ENCODE peak calls at places on chromosomes 2 and 18, in eight cellular contexts. N is activated CD8-positive, alpha-beta T cell treated with anti-CD3 and anti-CD28 coated beads for 36 hours; A is nephron progenitor cell; M is PC-9; B is HFFc6; I is glutamatergic neuron; Y is fibroblast of lung; P is B cell. E is an unnamed sample.

GRCh38 chr2:86499326-86499725 is 58.2 kb downstream of the KDM3A start:
- DNase-seq in Y (peak), A (no peak), N (no peak), P (no peak), M (no peak), I (no peak), B (no peak), E (no peak)

GRCh38 chr2:200765139-200765951 is 46.4 kb upstream of the BZW1 start:
- DNase-seq in P (no peak), A (no peak), M (peak), Y (peak), B (peak), N (peak), I (no peak), E (no peak)

GRCh38 chr18:65749881-65750280 is 931 bp upstream of the CDH7 start:
- DNase-seq in P (no peak), N (no peak), Y (no peak), B (no peak), A (peak), M (no peak), I (no peak), E (no peak)

GRCh38 chr2:146417942-146418341 is 1426.9 kb upstream of the ACVR2A start:
- DNase-seq in A (no peak), P (no peak), Y (no peak), I (no peak), B (no peak), N (no peak), M (no peak), E (no peak)

GRCh38 chr2:138329591-138329990 is 172.0 kb upstream of the SPOPL start:
- DNase-seq in P (no peak), N (no peak), B (no peak), M (no peak), Y (peak), I (no peak), A (no peak), E (no peak)

GRCh38 chr2:20225294-20226151 is 593 bp upstream of the SDC1 start:
- DNase-seq in P (no peak), A (no peak), N (peak), Y (peak), I (peak), M (peak), B (peak), E (peak)

GRCh38 chr2:101999122-101999789 is 7.5 kb downstream of the IL1R2 start:
- DNase-seq in Y (no peak), M (no peak), A (no peak), N (peak), B (no peak), I (no peak), P (no peak), E (no peak)

GRCh38 chr2:149782566-149782965 is 195.0 kb upstream of the MMADHC start:
- DNase-seq in A (no peak), N (no peak), M (no peak), Y (no peak), I (no peak), B (no peak), P (no peak), E (no peak)

GRCh38 chr2:128635361-128635900 is 316.8 kb upstream of the HS6ST1 start:
- DNase-seq in N (no peak), A (no peak), Y (no peak), B (no peak), M (no peak), P (no peak), I (peak), E (no peak)

GRCh38 chr2:43898134-43898957 is 59.6 kb downstream of the ABCG8 start:
- DNase-seq in M (no peak), Y (peak), N (no peak), B (no peak), P (no peak), I (peak), A (peak), E (no peak)
- TF ChIP-seq CTCF in M (no peak), Y (peak), N (no peak), B (peak), P (no peak), I (no peak), A (no peak), E (no peak)

GRCh38 chr2:176137883-176138282 is 8.4 kb downstream of the HOXD8 start:
- DNase-seq in I (no peak), M (no peak), A (no peak), P (no peak), N (no peak), Y (no peak), B (no peak), E (no peak)

GRCh38 chr2:176138526-176139169 is 9.1 kb downstream of the HOXD8 start:
- DNase-seq in M (no peak), B (no peak), A (no peak), Y (no peak), P (no peak), I (no peak), N (no peak), E (no peak)

GRCh38 chr2:176137249-176137573 is 7.7 kb downstream of the HOXD8 start:
- DNase-seq in A (no peak), M (no peak), N (no peak), B (no peak), P (no peak), I (no peak), Y (no peak), E (no peak)

GRCh38 chr2:176134978-176135575 is 5.6 kb downstream of the HOXD8 start:
- DNase-seq in I (no peak), M (no peak), Y (no peak), A (no peak), N (no peak), B (peak), P (no peak), E (no peak)

DNA sequence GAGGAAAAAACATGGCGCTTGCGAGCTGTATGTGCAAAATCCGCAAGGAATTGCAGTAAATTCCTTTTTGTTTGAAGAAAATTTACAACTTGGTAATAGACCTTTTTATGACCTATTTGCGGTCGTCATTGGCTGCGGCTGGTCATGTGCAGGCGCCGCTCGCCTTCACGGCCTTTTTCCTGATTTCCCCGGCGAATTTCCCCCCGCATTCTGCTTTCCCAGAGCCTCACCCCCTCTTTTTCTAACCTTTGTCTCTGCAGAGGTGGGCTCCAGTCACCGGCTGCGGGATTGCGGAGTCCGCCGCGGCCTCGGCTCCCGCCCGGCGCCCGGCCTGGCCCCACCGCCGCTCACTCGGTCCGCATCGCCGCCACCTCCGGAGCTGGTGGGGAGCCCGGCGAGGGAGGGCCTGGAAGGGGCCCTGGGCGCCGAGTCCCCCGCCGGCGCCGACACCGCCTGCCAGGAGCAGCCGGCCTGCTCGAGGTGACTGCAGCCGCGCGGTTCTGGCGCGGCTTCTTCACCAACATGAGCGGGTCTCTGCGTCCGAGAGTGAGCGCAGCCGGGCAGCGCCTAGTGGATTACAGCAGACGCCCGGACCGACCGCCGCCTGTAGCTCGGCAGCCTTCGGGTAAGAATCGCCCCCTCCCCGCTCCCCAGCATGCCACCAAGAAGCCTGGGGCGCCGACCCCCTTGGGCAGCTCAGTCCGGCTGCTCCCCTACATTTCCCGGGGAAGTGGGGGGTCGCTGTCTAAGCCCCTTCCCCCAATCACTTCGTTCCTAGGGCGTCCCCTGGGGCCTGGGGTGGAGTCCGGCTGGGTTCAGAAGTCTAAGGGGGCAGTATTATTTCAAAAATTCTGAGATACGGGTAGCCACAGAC is 7.1 kb downstream of the HOXD8 start:
- DNase-seq in B (no peak), A (peak), P (no peak), I (peak), M (no peak), N (no peak), Y (no peak), E (no peak)
- TF ChIP-seq CTCF in B (no peak), A (no peak), P (no peak), I (no peak), M (no peak), N (no peak), Y (no peak), E (no peak)

GRCh38 chr2:224286923-224287322 is 115.0 kb downstream of the FAM124B start:
- DNase-seq in P (no peak), N (no peak), Y (no peak), A (no peak), I (no peak), M (no peak), B (no peak), E (no peak)
- TF ChIP-seq CTCF in P (no peak), N (no peak), Y (no peak), A (no peak), I (peak), M (peak), B (peak), E (no peak)

GRCh38 chr18:58391932-58392331 is 237.0 kb downstream of the ALPK2 start:
- DNase-seq in B (no peak), I (no peak), A (no peak), M (no peak), N (no peak), P (no peak), Y (peak), E (no peak)
- TF ChIP-seq CTCF in B (no peak), I (no peak), A (peak), M (no peak), N (no peak), P (no peak), Y (no peak), E (no peak)

DNA sequence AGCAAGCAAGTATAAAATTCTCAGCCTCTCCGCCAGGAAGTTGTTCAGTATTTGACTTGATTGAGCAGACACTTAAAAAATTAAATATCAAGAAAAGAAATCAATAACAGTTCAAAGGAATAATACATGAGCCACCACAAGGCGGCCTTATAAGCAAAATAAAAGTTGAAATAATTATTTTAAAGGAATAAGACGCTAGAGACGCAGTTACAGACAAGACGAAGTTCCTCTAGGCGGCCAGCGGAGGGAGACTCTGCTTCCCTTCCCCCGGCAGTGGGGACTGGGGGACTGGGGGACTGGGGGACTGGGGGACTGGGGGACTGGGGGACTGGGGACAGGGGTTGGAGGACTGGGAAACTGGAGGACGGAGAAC is 524 bp downstream of the CCDC178 start:
- DNase-seq in B (no peak), I (peak), P (no peak), A (peak), Y (peak), N (peak), M (no peak), E (peak)
- TF ChIP-seq CTCF in B (no peak), I (no peak), P (no peak), A (peak), Y (peak), N (no peak), M (no peak), E (peak)

E was measured in GM10248.